ENCODE peak calls at places on chromosome 6, in four cellular contexts. One of them, this sample, is unnamed.

GRCh38 chr6:1263039-1263849 is 48.7 kb upstream of the FOXQ1 start:
- DNase-seq in tibial nerve: no peak
- DNase-seq in transverse colon: no peak
- DNase-seq in K562: no peak
- DNase-seq in this sample: no peak

GRCh38 chr6:136410201-136411027 is 120.8 kb upstream of the BCLAF1 start:
- DNase-seq in tibial nerve: no peak
- DNase-seq in transverse colon: no peak
- DNase-seq in K562: no peak
- DNase-seq in this sample: no peak

GRCh38 chr6:121794630-121795029 is 359.2 kb downstream of the GJA1 start:
- DNase-seq in tibial nerve: no peak
- DNase-seq in transverse colon: no peak
- DNase-seq in K562: no peak
- DNase-seq in this sample: no peak

GRCh38 chr6:132400641-132401119 is 595 bp downstream of the MOXD1 start:
- DNase-seq in tibial nerve: no peak
- DNase-seq in transverse colon: no peak
- DNase-seq in K562: no peak
- DNase-seq in this sample: no peak

GRCh38 chr6:11785953-11786579 is 7.5 kb upstream of the ADTRP start:
- DNase-seq in tibial nerve: no peak
- DNase-seq in transverse colon: peak
- DNase-seq in K562: no peak
- DNase-seq in this sample: no peak

GRCh38 chr6:5398530-5398929 is 137.2 kb downstream of the FARS2 start:
- DNase-seq in tibial nerve: no peak
- DNase-seq in transverse colon: no peak
- DNase-seq in K562: peak
- DNase-seq in this sample: no peak

GRCh38 chr6:149134531-149134933 is 183.0 kb upstream of the TAB2 start:
- DNase-seq in tibial nerve: no peak
- DNase-seq in transverse colon: no peak
- DNase-seq in K562: no peak
- DNase-seq in this sample: no peak

GRCh38 chr6:121600389-121601233 is 165.2 kb downstream of the GJA1 start:
- DNase-seq in tibial nerve: no peak
- DNase-seq in transverse colon: no peak
- DNase-seq in K562: no peak
- DNase-seq in this sample: no peak

GRCh38 chr6:122825180-122825579 is 36.1 kb downstream of the SMPDL3A start:
- DNase-seq in tibial nerve: no peak
- DNase-seq in transverse colon: no peak
- DNase-seq in K562: no peak
- DNase-seq in this sample: no peak

GRCh38 chr6:161596807-161597505 is 323.1 kb upstream of the AGPAT4 start:
- DNase-seq in tibial nerve: no peak
- DNase-seq in transverse colon: no peak
- DNase-seq in K562: no peak
- DNase-seq in this sample: no peak

GRCh38 chr6:73679009-73679408 is 17.0 kb upstream of the CD109 start:
- DNase-seq in tibial nerve: no peak
- DNase-seq in transverse colon: no peak
- DNase-seq in K562: no peak
- DNase-seq in this sample: no peak

GRCh38 chr6:158629376-158630221 is 14.9 kb downstream of the DYNLT1 start:
- DNase-seq in tibial nerve: no peak
- DNase-seq in transverse colon: no peak
- DNase-seq in K562: no peak
- DNase-seq in this sample: no peak

GRCh38 chr6:150813319-150813992 is 52.0 kb upstream of the MTHFD1L start:
- DNase-seq in tibial nerve: no peak
- DNase-seq in transverse colon: no peak
- DNase-seq in K562: no peak
- DNase-seq in this sample: no peak

GRCh38 chr6:115577270-115577669 is 483.4 kb downstream of the FRK start:
- DNase-seq in tibial nerve: no peak
- DNase-seq in transverse colon: no peak
- DNase-seq in K562: no peak
- DNase-seq in this sample: no peak

DNA sequence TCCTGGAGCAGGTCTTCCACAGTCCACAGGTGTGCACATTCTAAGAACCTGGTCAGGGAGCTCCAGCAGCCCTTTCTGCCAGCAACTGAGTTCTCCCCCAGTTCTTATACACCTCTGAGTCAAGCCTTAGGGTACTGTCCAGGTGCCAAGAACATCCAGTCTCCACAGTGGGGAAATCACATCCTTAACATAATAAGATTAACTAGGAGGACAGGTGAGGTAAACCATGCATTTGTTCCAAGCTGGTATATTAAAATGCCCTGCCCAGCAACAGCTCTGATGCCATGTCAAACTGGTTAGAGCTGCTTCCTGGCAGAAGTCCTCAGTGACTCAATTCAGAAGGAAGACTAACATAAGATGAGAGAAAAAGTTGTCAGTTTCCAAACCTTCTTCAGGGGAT is 303.9 kb upstream of the SGK1 start:
- DNase-seq in tibial nerve: no peak
- DNase-seq in transverse colon: peak
- DNase-seq in K562: no peak
- DNase-seq in this sample: no peak
- TF ChIP-seq POLR2A in tibial nerve: no peak
- TF ChIP-seq POLR2A in transverse colon: peak
- TF ChIP-seq POLR2A in K562: no peak
- TF ChIP-seq POLR2A in this sample: no peak

GRCh38 chr6:41013473-41014153 is 25.4 kb downstream of the UNC5CL start:
- DNase-seq in tibial nerve: no peak
- DNase-seq in transverse colon: no peak
- DNase-seq in K562: no peak
- DNase-seq in this sample: no peak
- H3K27ac ChIP-seq in tibial nerve: no peak
- H3K27ac ChIP-seq in transverse colon: no peak
- H3K27ac ChIP-seq in K562: no peak
- H3K27ac ChIP-seq in this sample: no peak

GRCh38 chr6:129748212-129748900 is 38.4 kb upstream of the ARHGAP18 start:
- DNase-seq in tibial nerve: peak
- DNase-seq in transverse colon: peak
- DNase-seq in K562: peak
- DNase-seq in this sample: no peak
- TF ChIP-seq POLR2A in tibial nerve: no peak
- TF ChIP-seq POLR2A in transverse colon: no peak
- TF ChIP-seq POLR2A in K562: no peak
- TF ChIP-seq POLR2A in this sample: no peak

GRCh38 chr6:113361014-113361645 is 496.0 kb upstream of the MARCKS start:
- DNase-seq in tibial nerve: no peak
- DNase-seq in transverse colon: no peak
- DNase-seq in K562: no peak
- DNase-seq in this sample: no peak

GRCh38 chr6:113359155-113360140 is 497.7 kb upstream of the MARCKS start:
- DNase-seq in tibial nerve: no peak
- DNase-seq in transverse colon: no peak
- DNase-seq in K562: no peak
- DNase-seq in this sample: no peak

GRCh38 chr6:113356139-113356538 is 501.0 kb upstream of the MARCKS start:
- DNase-seq in tibial nerve: no peak
- DNase-seq in transverse colon: no peak
- DNase-seq in K562: no peak
- DNase-seq in this sample: no peak

GRCh38 chr6:113362542-113363430 is 494.4 kb upstream of the MARCKS start:
- DNase-seq in tibial nerve: no peak
- DNase-seq in transverse colon: no peak
- DNase-seq in K562: no peak
- DNase-seq in this sample: no peak

GRCh38 chr6:113358063-113358583 is 499.0 kb upstream of the MARCKS start:
- DNase-seq in tibial nerve: no peak
- DNase-seq in transverse colon: no peak
- DNase-seq in K562: no peak
- DNase-seq in this sample: no peak
- H3K27ac ChIP-seq in tibial nerve: no peak
- H3K27ac ChIP-seq in transverse colon: no peak
- H3K27ac ChIP-seq in K562: no peak
- H3K27ac ChIP-seq in this sample: no peak

This sample was measured in right lobe of liver.